ENCODE peak calls at places on chromosomes 2 and 18, in seven cellular contexts. Y is A549; A is right cardiac atrium; J is GM23338; D is body of pancreas; T is HCT116; K is effector memory CD4-positive, alpha-beta T cell. S is an unnamed sample. For H3K4me1, the result is how much of the 10 kb centered on the place peaks cover.

GRCh38 chr2:8489221-8489620 is 192.6 kb upstream of the ID2 start:
- DNase-seq in Y (no peak), A (no peak), J (no peak), D (no peak), T (no peak), K (no peak), S (no peak)

GRCh38 chr2:219125225-219125885 is 35.3 kb downstream of the NHEJ1 start:
- DNase-seq in Y (peak), A (peak), J (no peak), D (no peak), T (peak), K (no peak), S (peak)

GRCh38 chr2:32755666-32756065 is 127.8 kb downstream of the TTC27 start:
- DNase-seq in Y (no peak), A (no peak), J (no peak), D (no peak), T (no peak), K (no peak), S (no peak)

GRCh38 chr2:234293973-234294372 is 202.9 kb downstream of the ARL4C start:
- DNase-seq in Y (no peak), A (no peak), J (peak), D (no peak), T (peak), K (no peak), S (peak)

GRCh38 chr18:27713037-27713726 is 463.7 kb downstream of the CDH2 start:
- DNase-seq in Y (no peak), A (no peak), J (peak), D (no peak), T (no peak), K (no peak), S (no peak)

GRCh38 chr2:57850415-57851130 is 196.0 kb upstream of the VRK2 start:
- DNase-seq in Y (no peak), A (no peak), J (no peak), D (no peak), T (no peak), K (no peak), S (no peak)

GRCh38 chr2:238970553-238971081 is 122.7 kb downstream of the TWIST2 start:
- DNase-seq in Y (peak), A (peak), J (peak), D (peak), T (peak), K (peak), S (peak)

GRCh38 chr2:225282858-225283693 is 116.4 kb upstream of the NYAP2 start:
- DNase-seq in Y (peak), A (no peak), J (peak), D (peak), T (peak), K (no peak), S (peak)

GRCh38 chr2:186590538-186591441 is 934 bp downstream of the ITGAV start:
- DNase-seq in Y (peak), A (no peak), J (peak), D (no peak), T (no peak), K (peak), S (peak)

GRCh38 chr2:118433566-118433965 is 345.3 kb downstream of the INSIG2 start:
- DNase-seq in Y (no peak), A (no peak), J (no peak), D (no peak), T (no peak), K (no peak), S (peak)

GRCh38 chr2:222436040-222436413 is 11.7 kb downstream of the SGPP2 start:
- DNase-seq in Y (no peak), A (no peak), J (peak), D (no peak), T (no peak), K (no peak), S (no peak)

GRCh38 chr18:46502444-46502843 is 154.6 kb downstream of the LOXHD1 start:
- DNase-seq in Y (no peak), A (no peak), J (peak), D (no peak), T (no peak), K (no peak), S (no peak)

GRCh38 chr2:238865744-238866355 is 18.0 kb downstream of the TWIST2 start:
- DNase-seq in Y (no peak), A (no peak), J (no peak), D (no peak), T (no peak), K (no peak), S (no peak)

GRCh38 chr2:209671280-209671679 is 100.4 kb upstream of the UNC80 start:
- DNase-seq in Y (no peak), A (no peak), J (no peak), D (no peak), T (no peak), K (no peak), S (no peak)

GRCh38 chr2:237739101-237739500 is 59.5 kb upstream of the RBM44 start:
- DNase-seq in Y (no peak), A (peak), J (no peak), D (no peak), T (no peak), K (no peak), S (no peak)

GRCh38 chr2:10330700-10331032 is 28.0 kb downstream of the HPCAL1 start:
- DNase-seq in Y (no peak), A (no peak), J (no peak), D (no peak), T (no peak), K (no peak), S (no peak)

GRCh38 chr18:63236417-63236816 is 83.2 kb downstream of the BCL2 start:
- DNase-seq in Y (no peak), A (peak), J (no peak), D (no peak), T (no peak), K (no peak), S (no peak)

GRCh38 chr2:205367536-205367935 is 314.8 kb upstream of the NRP2 start:
- DNase-seq in Y (no peak), A (no peak), J (no peak), D (no peak), T (no peak), K (no peak), S (no peak)

GRCh38 chr2:71943238-71944182 is 204.2 kb downstream of the CYP26B1 start:
- DNase-seq in Y (no peak), A (peak), J (no peak), D (no peak), T (no peak), K (no peak), S (no peak)

GRCh38 chr2:133418021-133418420 is 150.2 kb downstream of the NCKAP5 start:
- DNase-seq in Y (no peak), A (no peak), J (no peak), D (no peak), T (no peak), K (no peak), S (no peak)

GRCh38 chr2:232761301-232761907 is 15.0 kb downstream of the KCNJ13 start:
- DNase-seq in Y (peak), A (no peak), J (peak), D (no peak), T (peak), K (peak), S (peak)

GRCh38 chr2:70686577-70687460 is 81.2 kb downstream of the ADD2 start:
- DNase-seq in Y (peak), A (peak), J (peak), D (no peak), T (peak), K (no peak), S (peak)

GRCh38 chr18:48108136-48108535 is 177.7 kb upstream of the SMAD2 start:
- DNase-seq in Y (no peak), A (no peak), J (no peak), D (no peak), T (no peak), K (no peak), S (no peak)

GRCh38 chr2:158079672-158080071 is 22.0 kb upstream of the UPP2 start:
- DNase-seq in Y (no peak), A (no peak), J (no peak), D (no peak), T (no peak), K (no peak), S (peak)

GRCh38 chr2:192010073-192010472 is 163.2 kb upstream of the CAVIN2 start:
- DNase-seq in Y (no peak), A (no peak), J (no peak), D (no peak), T (no peak), K (no peak), S (no peak)

GRCh38 chr2:168559187-168559586 is 103.1 kb downstream of the CERS6 start:
- DNase-seq in Y (no peak), A (no peak), J (no peak), D (peak), T (peak), K (no peak), S (peak)

GRCh38 chr2:211085056-211085680 is 528.8 kb downstream of the CPS1 start:
- DNase-seq in Y (peak), A (no peak), J (peak), D (no peak), T (peak), K (no peak), S (peak)

GRCh38 chr18:61922435-61922834 is 29.6 kb upstream of the RNF152 start:
- DNase-seq in Y (no peak), A (no peak), J (no peak), D (no peak), T (no peak), K (no peak), S (peak)

GRCh38 chr2:200419325-200419724 is 90.5 kb downstream of the KCTD18 start:
- DNase-seq in Y (no peak), A (no peak), J (no peak), D (no peak), T (no peak), K (no peak), S (no peak)

GRCh38 chr18:62717059-62717849 is 1.9 kb downstream of the PHLPP1 start:
- DNase-seq in Y (peak), A (no peak), J (peak), D (peak), T (peak), K (peak), S (peak)

GRCh38 chr18:52715961-52716360 is 376.0 kb downstream of the DCC start:
- DNase-seq in Y (no peak), A (no peak), J (no peak), D (no peak), T (no peak), K (no peak), S (no peak)

GRCh38 chr2:99729104-99729503 is 239.3 kb upstream of the REV1 start:
- DNase-seq in Y (no peak), A (no peak), J (no peak), D (no peak), T (no peak), K (no peak), S (no peak)

GRCh38 chr2:62698653-62699052 is 6.9 kb upstream of the EHBP1 start:
- DNase-seq in Y (no peak), A (no peak), J (no peak), D (no peak), T (no peak), K (no peak), S (no peak)

GRCh38 chr2:42523341-42523740 is 29.6 kb upstream of the KCNG3 start:
- DNase-seq in Y (no peak), A (no peak), J (peak), D (no peak), T (no peak), K (no peak), S (no peak)

GRCh38 chr2:215171151-215171550 is 32.7 kb upstream of the ABCA12 start:
- DNase-seq in Y (no peak), A (no peak), J (no peak), D (no peak), T (no peak), K (no peak), S (peak)

GRCh38 chr2:42513252-42513918 is 19.6 kb upstream of the KCNG3 start:
- DNase-seq in Y (peak), A (no peak), J (peak), D (peak), T (peak), K (no peak), S (peak)

GRCh38 chr2:235143789-235144188 is 192.0 kb downstream of the SH3BP4 start:
- DNase-seq in Y (no peak), A (no peak), J (no peak), D (no peak), T (no peak), K (no peak), S (no peak)

GRCh38 chr2:121099329-121100318 is 185.4 kb downstream of the TFCP2L1 start:
- DNase-seq in Y (peak), A (no peak), J (peak), D (no peak), T (peak), K (no peak), S (no peak)
- H3K27ac ChIP-seq in Y (no peak), A (no peak), J (no peak), D (no peak), T (no peak), K (no peak), S (no peak)

DNA sequence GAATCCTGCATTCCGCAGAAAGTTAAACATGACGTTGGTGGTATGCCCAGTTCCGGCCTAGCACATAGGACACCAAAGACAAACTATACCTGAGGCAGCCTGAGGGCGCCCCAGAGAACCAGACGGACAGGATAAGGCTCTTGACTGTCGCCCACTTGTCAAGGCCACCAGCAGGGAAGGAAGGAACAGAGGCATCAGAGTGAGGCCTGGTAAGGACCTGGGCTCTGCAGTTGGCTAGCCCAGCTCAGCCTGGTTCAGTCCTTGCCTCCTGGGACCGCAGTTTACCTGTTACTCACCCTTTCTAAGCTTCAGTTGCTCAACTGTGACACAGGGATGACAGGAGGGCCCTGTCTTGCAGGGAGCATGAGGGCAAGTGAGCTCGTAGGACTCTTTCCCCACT is 82.1 kb downstream of the ACTR2 start:
- DNase-seq in Y (no peak), A (no peak), J (no peak), D (no peak), T (no peak), K (no peak), S (peak)
- H3K4me1 ChIP-seq in Y (under half), A (under half), J (under half), D (under half), T (under half), K (under half), S (under half)

DNA sequence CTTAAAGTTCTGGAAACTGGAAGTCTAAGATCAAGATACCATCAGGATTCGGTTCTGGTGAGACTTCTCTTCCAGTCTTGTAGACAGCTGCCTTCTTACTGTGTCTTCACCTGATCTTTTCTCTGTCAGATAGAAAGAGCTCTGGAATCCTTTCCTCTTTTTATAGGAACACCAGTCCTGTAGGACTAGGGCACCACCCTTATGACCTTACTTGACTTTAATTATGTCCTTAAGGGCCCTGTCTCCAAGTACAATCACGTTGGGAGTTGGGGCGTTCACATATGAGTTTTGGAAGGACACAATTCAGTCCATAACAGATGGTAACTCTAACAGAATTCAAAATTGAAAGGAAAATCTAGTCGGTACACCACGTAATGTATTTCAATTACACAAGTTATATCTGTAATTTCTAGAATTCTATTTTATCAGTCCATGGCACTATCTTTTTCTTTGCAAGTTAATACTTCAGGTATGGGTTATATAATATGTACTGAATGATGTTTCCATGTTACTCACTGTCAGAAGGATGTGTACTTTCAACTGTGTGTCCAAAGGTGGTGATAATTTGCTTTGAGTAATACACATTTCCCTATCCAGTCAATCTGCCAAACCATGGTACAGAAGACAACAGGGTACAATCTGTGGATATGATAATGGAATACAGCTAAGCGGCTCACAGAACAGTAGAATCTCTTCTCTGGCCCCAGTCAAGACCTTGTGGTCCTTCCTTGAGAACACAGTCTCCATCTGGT is 1.2 kb upstream of the SCYGR5 start:
- DNase-seq in Y (no peak), A (no peak), J (no peak), D (no peak), T (no peak), K (no peak), S (no peak)
- H3K27ac ChIP-seq in Y (no peak), A (no peak), J (no peak), D (no peak), T (no peak), K (no peak), S (no peak)

GRCh38 chr18:76459687-76460350 is 35.2 kb downstream of the ZNF516 start:
- DNase-seq in Y (peak), A (peak), J (no peak), D (peak), T (peak), K (no peak), S (peak)
- H3K4me1 ChIP-seq in Y (under half), A (under half), J (under half), D (under half), T (under half), K (under half), S (under half)

GRCh38 chr18:58901143-58901542 is 36.5 kb downstream of the ZNF532 start:
- DNase-seq in Y (no peak), A (no peak), J (no peak), D (no peak), T (no peak), K (no peak), S (no peak)
- H3K27ac ChIP-seq in Y (no peak), A (no peak), J (peak), D (no peak), T (no peak), K (no peak), S (no peak)

GRCh38 chr2:54585136-54585535 is 129.0 kb downstream of the SPTBN1 start:
- DNase-seq in Y (no peak), A (no peak), J (no peak), D (no peak), T (no peak), K (no peak), S (no peak)
- H3K4me1 ChIP-seq in Y (half or more), A (under half), J (half or more), D (half or more), T (under half), K (half or more), S (under half)

DNA sequence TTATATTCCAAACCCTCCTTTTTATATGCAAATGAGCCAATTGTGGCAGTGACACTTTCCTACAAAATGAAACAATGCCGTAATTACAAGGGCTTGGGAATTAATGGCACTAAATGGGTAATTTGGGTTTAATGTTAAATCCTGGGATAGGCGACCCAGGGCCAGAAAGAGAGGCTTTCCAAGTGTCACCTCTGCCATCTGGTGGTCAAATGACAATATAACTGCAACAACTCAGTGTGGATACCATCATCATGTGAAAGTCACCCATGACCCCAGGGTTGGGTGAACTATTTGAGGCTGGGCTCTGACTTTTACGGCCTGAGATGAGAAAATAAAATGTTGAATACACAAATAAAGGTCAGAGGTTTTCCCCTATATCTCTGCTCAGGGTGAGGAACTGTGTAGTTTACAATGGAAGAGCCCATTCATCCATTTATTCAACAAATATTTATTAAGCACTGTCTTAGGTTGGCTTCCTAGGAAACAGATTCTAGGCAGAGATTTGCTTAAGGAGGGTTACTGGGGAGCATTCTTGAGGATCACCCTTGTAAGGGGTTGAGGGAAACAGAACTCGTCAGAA is 13.6 kb upstream of the THADA start:
- DNase-seq in Y (peak), A (no peak), J (peak), D (peak), T (peak), K (no peak), S (peak)
- H3K27ac ChIP-seq in Y (no peak), A (no peak), J (no peak), D (no peak), T (no peak), K (no peak), S (no peak)

S was measured in mammary epithelial cell.